ENCODE peak calls at places on chromosomes 5 and 9, in seven cellular contexts. L, M, W, D, P, B and T are unnamed samples.

GRCh38 chr5:45288746-45289145 is 407.4 kb downstream of the HCN1 start:
- DNase-seq in L (no peak), M (no peak), W (no peak), D (no peak), P (no peak), B (no peak), T (no peak)

GRCh38 chr5:108148715-108149139 is 233.2 kb downstream of the FBXL17 start:
- DNase-seq in L (no peak), M (no peak), W (peak), D (no peak), P (no peak), B (no peak), T (peak)

GRCh38 chr9:100352201-100352726 is 478 bp downstream of the TEX10 start:
- DNase-seq in L (no peak), M (no peak), W (peak), D (peak), P (peak), B (no peak), T (no peak)

GRCh38 chr5:124692324-124692723 is 54.1 kb downstream of the ZNF608 start:
- DNase-seq in L (peak), M (no peak), W (no peak), D (no peak), P (no peak), B (no peak), T (peak)

GRCh38 chr5:40436535-40437237 is 243.0 kb upstream of the PTGER4 start:
- DNase-seq in L (no peak), M (no peak), W (no peak), D (no peak), P (peak), B (no peak), T (no peak)

GRCh38 chr9:90127923-90128322 is 514.7 kb downstream of the DIRAS2 start:
- DNase-seq in L (no peak), M (no peak), W (no peak), D (no peak), P (no peak), B (no peak), T (no peak)

GRCh38 chr9:128635266-128636023 is 21.2 kb downstream of the DYNC2I2 start:
- DNase-seq in L (peak), M (peak), W (peak), D (no peak), P (no peak), B (peak), T (peak)

GRCh38 chr5:176731506-176732192 is 78.7 kb upstream of the UNC5A start:
- DNase-seq in L (no peak), M (no peak), W (no peak), D (no peak), P (no peak), B (no peak), T (no peak)

GRCh38 chr9:77785341-77785740 is 137.2 kb upstream of the GNA14 start:
- DNase-seq in L (no peak), M (no peak), W (no peak), D (no peak), P (no peak), B (no peak), T (no peak)

GRCh38 chr9:112378441-112379176 is 1.3 kb upstream of the HSDL2 start:
- DNase-seq in L (no peak), M (no peak), W (peak), D (no peak), P (peak), B (peak), T (no peak)

GRCh38 chr5:76901522-76901921 is 51.3 kb upstream of the CRHBP start:
- DNase-seq in L (no peak), M (no peak), W (no peak), D (no peak), P (no peak), B (no peak), T (no peak)

GRCh38 chr5:756865-757345 is 27.6 kb downstream of the ZDHHC11B start:
- DNase-seq in L (no peak), M (no peak), W (no peak), D (peak), P (no peak), B (peak), T (no peak)

GRCh38 chr5:152107225-152107624 is 182.6 kb upstream of the GLRA1 start:
- DNase-seq in L (no peak), M (no peak), W (no peak), D (no peak), P (no peak), B (no peak), T (no peak)

GRCh38 chr9:124880501-124880900 is 18.6 kb downstream of the ARPC5L start:
- DNase-seq in L (no peak), M (no peak), W (no peak), D (peak), P (no peak), B (no peak), T (no peak)

GRCh38 chr5:62305715-62306493 is at the start of gene KIF2A:
- DNase-seq in L (peak), M (no peak), W (peak), D (peak), P (peak), B (peak), T (peak)

GRCh38 chr5:74993743-74994142 is 58.6 kb downstream of the GCNT4 start:
- DNase-seq in L (no peak), M (no peak), W (no peak), D (no peak), P (no peak), B (no peak), T (no peak)

GRCh38 chr5:171295801-171296200 is 13.2 kb upstream of the TLX3 start:
- DNase-seq in L (no peak), M (no peak), W (no peak), D (no peak), P (no peak), B (no peak), T (no peak)

GRCh38 chr9:132663120-132663519 is 6.7 kb downstream of the DDX31 start:
- DNase-seq in L (no peak), M (no peak), W (no peak), D (no peak), P (no peak), B (no peak), T (no peak)

GRCh38 chr9:98745470-98745869 is 36.7 kb upstream of the GABBR2 start:
- DNase-seq in L (no peak), M (no peak), W (no peak), D (no peak), P (no peak), B (no peak), T (no peak)

GRCh38 chr9:12819436-12820185 is 44.8 kb downstream of the LURAP1L start:
- DNase-seq in L (no peak), M (no peak), W (no peak), D (no peak), P (no peak), B (no peak), T (no peak)

GRCh38 chr9:137168575-137168906 is 1.3 kb downstream of the LRRC26 start:
- DNase-seq in L (no peak), M (no peak), W (no peak), D (peak), P (peak), B (no peak), T (no peak)

GRCh38 chr9:110626109-110626829 is 42.3 kb upstream of the MUSK start:
- DNase-seq in L (peak), M (no peak), W (peak), D (no peak), P (peak), B (no peak), T (peak)

GRCh38 chr5:176166427-176166826 is 71.8 kb upstream of the SIMC1 start:
- DNase-seq in L (no peak), M (no peak), W (peak), D (no peak), P (no peak), B (no peak), T (no peak)

GRCh38 chr5:163705983-163706771 is 200.8 kb downstream of the MAT2B start:
- DNase-seq in L (peak), M (no peak), W (peak), D (no peak), P (no peak), B (no peak), T (peak)